ENCODE peak calls at places on chromosomes 2 and 18, in seven cellular contexts. J, L, K, X, O, G and C are unnamed samples.
A peak's percentile ranks its signal among the peaks of the same experiment; 100 is the strongest.

GRCh38 chr2:174442546-174443510 is 44.0 kb downstream of the GPR155 start:
- DNase-seq in J (peak; percentile 75), L (no peak), K (peak; percentile 77), X (no peak), O (no peak), G (no peak), C (no peak)

GRCh38 chr2:117537030-117537429 is 277.5 kb upstream of the DDX18 start:
- DNase-seq in J (no peak), L (no peak), K (no peak), X (no peak), O (no peak), G (no peak), C (no peak)

GRCh38 chr2:157894694-157895450 is 18.7 kb upstream of the ACVR1 start:
- DNase-seq in J (peak; percentile 14), L (no peak), K (peak; percentile 67), X (no peak), O (no peak), G (no peak), C (peak; percentile 13)

GRCh38 chr2:96753661-96754282 is 6.9 kb upstream of the CNNM4 start:
- DNase-seq in J (no peak), L (no peak), K (no peak), X (no peak), O (no peak), G (no peak), C (no peak)

GRCh38 chr2:215498411-215498810 is 62.5 kb upstream of the FN1 start:
- DNase-seq in J (no peak), L (no peak), K (peak; percentile 65), X (no peak), O (no peak), G (no peak), C (peak; percentile 30)

GRCh38 chr18:53909668-53910067 is 314.8 kb downstream of the MBD2 start:
- DNase-seq in J (peak; percentile 30), L (no peak), K (peak; percentile 39), X (no peak), O (no peak), G (peak; percentile 1), C (peak; percentile 5)

GRCh38 chr2:48098539-48098938 is 192.2 kb upstream of the FBXO11 start:
- DNase-seq in J (no peak), L (no peak), K (no peak), X (no peak), O (no peak), G (no peak), C (no peak)

GRCh38 chr2:8819194-8819593 is 18.2 kb downstream of the KIDINS220 start:
- DNase-seq in J (peak; percentile 48), L (no peak), K (peak; percentile 48), X (no peak), O (no peak), G (no peak), C (no peak)

GRCh38 chr2:47198985-47199451 is 43.9 kb upstream of the STPG4 start:
- DNase-seq in J (peak; percentile 99), L (no peak), K (peak; percentile 99), X (no peak), O (no peak), G (no peak), C (no peak)

GRCh38 chr2:1740714-1741584 is 3.4 kb downstream of the PXDN start:
- DNase-seq in J (no peak), L (no peak), K (no peak), X (no peak), O (no peak), G (no peak), C (no peak)

GRCh38 chr2:213751446-213751845 is 467.2 kb downstream of the SPAG16 start:
- DNase-seq in J (no peak), L (no peak), K (no peak), X (no peak), O (no peak), G (no peak), C (no peak)